ENCODE peak calls at places on chromosome 5, in five cellular contexts. W, C, E, K and P are unnamed samples.

GRCh38 chr5:6184481-6184880 is 193.9 kb downstream of the MED10 start:
- DNase-seq in W (no peak), C (no peak), E (no peak), K (no peak), P (no peak)

GRCh38 chr5:6087576-6087975 is 290.8 kb downstream of the MED10 start:
- DNase-seq in W (no peak), C (no peak), E (no peak), K (no peak), P (no peak)

GRCh38 chr5:100634937-100635336 is 99.8 kb downstream of the FAM174A start:
- DNase-seq in W (no peak), C (no peak), E (no peak), K (peak; percentile 47), P (no peak)

GRCh38 chr5:128513816-128514215 is 24.2 kb downstream of the FBN2 start:
- DNase-seq in W (no peak), C (no peak), E (no peak), K (no peak), P (no peak)

GRCh38 chr5:118529361-118530154 is 458.8 kb downstream of the DTWD2 start:
- DNase-seq in W (no peak), C (no peak), E (no peak), K (no peak), P (no peak)

GRCh38 chr5:142960309-142960696 is 190.1 kb downstream of the ARHGAP26 start:
- DNase-seq in W (peak; percentile 57), C (peak; percentile 38), E (peak; percentile 61), K (peak; percentile 92), P (peak; percentile 74)

GRCh38 chr5:120062515-120062917 is 401.6 kb upstream of the PRR16 start:
- DNase-seq in W (peak; percentile 10), C (peak; percentile 73), E (peak; percentile 37), K (peak; percentile 36), P (peak; percentile 11)

GRCh38 chr5:54669285-54669684 is 151.7 kb downstream of the SNX18 start:
- DNase-seq in W (no peak), C (peak; percentile 52), E (peak; percentile 68), K (no peak), P (no peak)

GRCh38 chr5:132310141-132310834 is 16.1 kb downstream of the SLC22A4 start:
- DNase-seq in W (no peak), C (no peak), E (no peak), K (no peak), P (no peak)

GRCh38 chr5:38722918-38723317 is 122.9 kb upstream of the OSMR start:
- DNase-seq in W (no peak), C (no peak), E (peak; percentile 30), K (no peak), P (no peak)

GRCh38 chr5:72380491-72381274 is 60.5 kb downstream of the PTCD2 start:
- DNase-seq in W (no peak), C (no peak), E (no peak), K (peak; percentile 31), P (no peak)

GRCh38 chr5:179275941-179276837 is 69.1 kb downstream of the ADAMTS2 start:
- DNase-seq in W (peak; percentile 96), C (peak; percentile 90), E (peak; percentile 98), K (no peak), P (peak; percentile 84)

GRCh38 chr5:111741270-111741669 is 15.7 kb downstream of the NREP start:
- DNase-seq in W (no peak), C (no peak), E (no peak), K (peak; percentile 15), P (no peak)

GRCh38 chr5:113806250-113806649 is 292.8 kb downstream of the YTHDC2 start:
- DNase-seq in W (no peak), C (peak; percentile 28), E (peak; percentile 49), K (peak; percentile 42), P (peak; percentile 49)

GRCh38 chr5:61455179-61456006 is 123.3 kb downstream of the ZSWIM6 start:
- DNase-seq in W (no peak), C (no peak), E (no peak), K (no peak), P (no peak)

GRCh38 chr5:179128976-179129375 is 68.8 kb downstream of the ZNF354C start:
- DNase-seq in W (no peak), C (no peak), E (no peak), K (no peak), P (no peak)